ENCODE peak calls at places on chromosomes 16 and 17, in four cellular contexts. K is breast epithelium, W is pancreas, Q is heart left ventricle. B is an unnamed sample. For H3K36me3, the result is how much of the 10 kb centered on the place peaks cover.

GRCh38 chr16:68737046-68737729 is at the start of gene CDH1:
- DNase-seq in K (peak), W (peak), Q (no peak), B (no peak)

GRCh38 chr16:371729-372521 is 1.6 kb upstream of the MRPL28 start:
- DNase-seq in K (no peak), W (peak), Q (no peak), B (no peak)

GRCh38 chr17:29847118-29847517 is 82.9 kb downstream of the SSH2 start:
- DNase-seq in K (no peak), W (no peak), Q (no peak), B (no peak)

GRCh38 chr17:45225964-45226530 is 4.4 kb downstream of the FMNL1 start:
- DNase-seq in K (no peak), W (peak), Q (peak), B (peak)

GRCh38 chr17:72657467-72658317 is 434.8 kb downstream of the SLC39A11 start:
- DNase-seq in K (no peak), W (no peak), Q (no peak), B (no peak)

GRCh38 chr17:8484465-8484864 is 48.8 kb downstream of the NDEL1 start:
- DNase-seq in K (no peak), W (no peak), Q (no peak), B (no peak)

GRCh38 chr16:81443688-81444447 is 740 bp upstream of the CMIP start:
- DNase-seq in K (peak), W (peak), Q (no peak), B (no peak)

GRCh38 chr17:19713462-19713861 is 2.9 kb downstream of the SLC47A2 start:
- DNase-seq in K (no peak), W (no peak), Q (no peak), B (no peak)

GRCh38 chr17:60887607-60888028 is 210.0 kb downstream of the BCAS3 start:
- DNase-seq in K (no peak), W (no peak), Q (no peak), B (no peak)

GRCh38 chr16:16004314-16004749 is 54.9 kb downstream of the ABCC1 start:
- DNase-seq in K (no peak), W (no peak), Q (no peak), B (no peak)

GRCh38 chr16:79069118-79069517 is 531.4 kb downstream of the MAF start:
- DNase-seq in K (no peak), W (no peak), Q (no peak), B (no peak)

GRCh38 chr16:46772463-46772862 is 24.3 kb upstream of the MYLK3 start:
- DNase-seq in K (no peak), W (no peak), Q (no peak), B (no peak)

GRCh38 chr17:49616086-49616485 is 40.4 kb downstream of the NXPH3 start:
- DNase-seq in K (no peak), W (no peak), Q (no peak), B (no peak)

GRCh38 chr17:19978206-19978802 is 676 bp upstream of the AKAP10 start:
- DNase-seq in K (no peak), W (no peak), Q (no peak), B (no peak)

GRCh38 chr17:4087911-4088693 is 54.7 kb downstream of the ZZEF1 start:
- DNase-seq in K (no peak), W (no peak), Q (no peak), B (no peak)

GRCh38 chr17:63369233-63369632 is 76.9 kb downstream of the CYB561 start:
- DNase-seq in K (no peak), W (no peak), Q (no peak), B (no peak)

DNA sequence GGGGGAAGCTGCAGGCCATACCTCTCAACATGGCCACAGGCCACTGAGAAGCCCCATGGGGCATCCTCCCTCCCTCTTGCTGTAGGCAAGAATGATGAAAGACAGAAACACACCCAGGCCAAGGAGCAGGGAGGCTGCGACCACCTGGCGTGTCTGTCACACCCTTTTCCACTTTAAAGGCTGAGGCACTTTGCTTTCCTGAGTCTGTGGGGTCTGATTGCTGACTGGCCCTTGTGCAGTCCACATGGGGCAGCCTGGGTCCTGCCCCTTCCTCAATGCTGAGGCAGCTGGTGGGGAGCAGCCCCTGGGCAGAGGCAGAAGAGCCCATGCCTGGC is 8.7 kb downstream of the TMEM204 start:
- DNase-seq in K (no peak), W (no peak), Q (no peak), B (no peak)
- H3K36me3 ChIP-seq in K (under half), W (under half), Q (half or more), B (under half)

GRCh38 chr16:11615756-11616447 is 29.2 kb upstream of the LITAF start:
- DNase-seq in K (no peak), W (no peak), Q (no peak), B (no peak)

GRCh38 chr16:11619327-11619851 is 32.7 kb upstream of the LITAF start:
- DNase-seq in K (no peak), W (no peak), Q (no peak), B (no peak)

GRCh38 chr16:11620243-11621003 is 33.7 kb upstream of the LITAF start:
- DNase-seq in K (no peak), W (no peak), Q (no peak), B (no peak)

GRCh38 chr16:11621539-11621919 is 34.8 kb upstream of the LITAF start:
- DNase-seq in K (no peak), W (no peak), Q (no peak), B (no peak)

GRCh38 chr16:11618107-11618717 is 31.5 kb upstream of the LITAF start:
- DNase-seq in K (no peak), W (no peak), Q (no peak), B (no peak)
- H3K4me3 ChIP-seq in K (no peak), W (no peak), Q (no peak), B (no peak)

GRCh38 chr17:56896968-56897359 is 16.9 kb downstream of the TRIM25 start:
- DNase-seq in K (no peak), W (no peak), Q (no peak), B (no peak)

GRCh38 chr17:56896217-56896967 is 17.5 kb downstream of the TRIM25 start:
- DNase-seq in K (no peak), W (no peak), Q (no peak), B (no peak)

GRCh38 chr17:56898874-56899273 is 15.0 kb downstream of the TRIM25 start:
- DNase-seq in K (no peak), W (no peak), Q (peak), B (no peak)

GRCh38 chr17:56899403-56899802 is 14.4 kb downstream of the TRIM25 start:
- DNase-seq in K (no peak), W (no peak), Q (no peak), B (no peak)

GRCh38 chr17:56897646-56898424 is 16.0 kb downstream of the TRIM25 start:
- DNase-seq in K (no peak), W (no peak), Q (no peak), B (no peak)
- H3K36me3 ChIP-seq in K (under half), W (under half), Q (half or more), B (half or more)

DNA sequence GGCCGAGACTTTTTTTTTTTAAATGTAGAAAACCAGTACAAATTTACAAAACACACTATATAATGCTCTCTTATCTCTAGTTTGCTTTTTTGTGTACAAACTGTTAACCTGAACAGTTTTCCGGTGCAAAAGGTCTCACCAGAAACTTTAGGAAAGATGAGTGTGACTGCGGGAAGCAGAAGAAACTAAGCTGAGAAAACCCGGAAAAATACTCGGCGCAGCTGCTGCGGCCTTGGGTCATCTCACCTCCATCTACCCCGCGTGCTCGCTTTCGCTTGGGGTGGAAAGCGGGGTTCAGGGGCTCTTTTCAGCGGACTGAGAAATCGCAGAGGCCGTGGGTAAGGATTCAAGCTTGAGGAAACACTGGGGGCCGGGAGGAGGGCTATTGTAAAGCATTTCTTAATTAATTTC is 1.8 kb downstream of the SALL1 start:
- DNase-seq in K (no peak), W (no peak), Q (no peak), B (no peak)
- H3K4me3 ChIP-seq in K (no peak), W (no peak), Q (no peak), B (no peak)

GRCh38 chr17:81706757-81707624 is 3.8 kb downstream of the MRPL12 start:
- DNase-seq in K (no peak), W (no peak), Q (no peak), B (no peak)

GRCh38 chr17:81703747-81704654 is 834 bp downstream of the MRPL12 start:
- DNase-seq in K (no peak), W (no peak), Q (no peak), B (no peak)

GRCh38 chr17:81707725-81708646 is 4.1 kb upstream of the SLC25A10 start:
- DNase-seq in K (no peak), W (no peak), Q (no peak), B (no peak)

GRCh38 chr17:81706232-81706611 is 3.1 kb downstream of the MRPL12 start:
- DNase-seq in K (no peak), W (no peak), Q (no peak), B (no peak)

DNA sequence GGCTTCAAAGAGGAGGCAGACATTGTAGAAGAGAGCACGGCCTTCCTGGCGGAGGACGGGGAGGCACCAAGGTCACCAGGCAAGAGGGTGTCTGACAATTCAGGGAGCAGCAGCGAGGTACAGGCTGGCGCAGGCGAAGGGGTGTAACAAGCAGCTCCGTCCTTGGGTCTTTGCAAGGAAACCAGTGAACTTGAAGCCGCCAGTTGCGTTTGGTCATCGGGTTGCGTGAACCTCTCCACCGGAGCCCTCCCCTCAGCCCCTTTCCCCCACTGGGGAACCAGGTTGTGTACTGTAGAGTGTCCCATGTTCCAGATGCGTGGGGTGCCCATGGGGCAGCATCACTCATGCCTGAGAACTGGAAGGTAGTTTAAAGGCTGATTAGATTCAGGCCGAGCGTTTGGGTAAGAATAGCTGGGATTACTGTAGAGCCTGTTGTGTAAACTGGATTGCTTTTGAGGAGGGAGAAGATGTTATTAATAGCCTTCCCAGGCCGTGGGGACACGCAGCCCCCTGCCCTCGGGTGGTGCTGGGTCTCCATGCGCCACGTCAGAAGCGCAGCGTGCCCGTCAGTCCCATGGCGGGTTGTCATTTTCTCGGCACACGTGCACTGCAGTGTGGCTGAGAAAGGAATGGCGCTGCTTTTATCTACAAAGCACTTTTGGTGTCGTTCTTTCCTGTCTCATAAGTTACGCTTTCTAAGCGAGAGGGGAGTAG is 2.5 kb downstream of the MRPL12 start:
- DNase-seq in K (no peak), W (no peak), Q (no peak), B (no peak)
- H3K36me3 ChIP-seq in K (under half), W (under half), Q (under half), B (under half)